ENCODE peak calls at places on chromosomes 5 and 9, in eight cellular contexts. A is activated CD8-positive, alpha-beta memory T cell treated with anti-CD3 and anti-CD28 coated beads, Interleukin-2, amount 50 U/mL, for 4 hours; Z is left ventricle myocardium superior; H is LoVo; R is HEK293T; L is hepatic stellate cell; J is NCI-H1092; M is cardiac fibroblast. B is an unnamed sample.

GRCh38 chr9:77714077-77714549 is 66.0 kb upstream of the GNA14 start:
- DNase-seq in A (no peak), Z (no peak), H (no peak), R (no peak), L (no peak), J (no peak), M (peak), B (no peak)

GRCh38 chr9:110156902-110157301 is 51.1 kb downstream of the C9orf152 start:
- DNase-seq in A (no peak), Z (no peak), H (no peak), R (no peak), L (no peak), J (no peak), M (peak), B (no peak)

GRCh38 chr5:127892467-127893207 is 189.4 kb downstream of the CCDC192 start:
- DNase-seq in A (no peak), Z (no peak), H (peak), R (no peak), L (no peak), J (no peak), M (peak), B (peak)

GRCh38 chr9:89999176-89999533 is 394.3 kb downstream of the GADD45G start:
- DNase-seq in A (no peak), Z (peak), H (peak), R (no peak), L (no peak), J (no peak), M (no peak), B (no peak)

GRCh38 chr9:20593551-20593950 is 28.7 kb downstream of the MLLT3 start:
- DNase-seq in A (no peak), Z (no peak), H (no peak), R (no peak), L (no peak), J (no peak), M (peak), B (no peak)

GRCh38 chr9:72041775-72042194 is 18.6 kb downstream of the C9orf57 start:
- DNase-seq in A (no peak), Z (peak), H (peak), R (no peak), L (no peak), J (no peak), M (peak), B (peak)

GRCh38 chr5:156037151-156037909 is 289.6 kb upstream of the SGCD start:
- DNase-seq in A (no peak), Z (no peak), H (no peak), R (no peak), L (no peak), J (no peak), M (no peak), B (no peak)

GRCh38 chr9:10232352-10232930 is 380.4 kb downstream of the PTPRD start:
- DNase-seq in A (no peak), Z (no peak), H (no peak), R (no peak), L (no peak), J (no peak), M (peak), B (no peak)

GRCh38 chr9:69204869-69205268 is 30.8 kb downstream of the TJP2 start:
- DNase-seq in A (no peak), Z (no peak), H (no peak), R (no peak), L (no peak), J (no peak), M (peak), B (no peak)

GRCh38 chr5:3394046-3394597 is 201.5 kb upstream of the IRX1 start:
- DNase-seq in A (no peak), Z (no peak), H (no peak), R (no peak), L (no peak), J (peak), M (no peak), B (no peak)

GRCh38 chr5:150565868-150566267 is 57.9 kb downstream of the NDST1 start:
- DNase-seq in A (no peak), Z (no peak), H (no peak), R (no peak), L (no peak), J (no peak), M (no peak), B (no peak)

GRCh38 chr5:151005975-151006576 is 14.3 kb upstream of the GPX3 start:
- DNase-seq in A (no peak), Z (peak), H (peak), R (no peak), L (peak), J (no peak), M (peak), B (no peak)

GRCh38 chr5:56685503-56686217 is 129.7 kb upstream of the MAP3K1 start:
- DNase-seq in A (no peak), Z (no peak), H (no peak), R (no peak), L (no peak), J (no peak), M (no peak), B (no peak)

GRCh38 chr9:15349892-15350761 is 43.1 kb upstream of the TTC39B start:
- DNase-seq in A (peak), Z (no peak), H (peak), R (no peak), L (no peak), J (peak), M (peak), B (no peak)

GRCh38 chr5:115423541-115423940 is 121.0 kb downstream of the FEM1C start:
- DNase-seq in A (no peak), Z (peak), H (peak), R (no peak), L (no peak), J (no peak), M (peak), B (no peak)

GRCh38 chr9:91193658-91194391 is 167.9 kb downstream of the AUH start:
- DNase-seq in A (peak), Z (peak), H (peak), R (peak), L (peak), J (peak), M (peak), B (peak)

GRCh38 chr5:158234323-158235158 is 375.6 kb upstream of the CLINT1 start:
- DNase-seq in A (no peak), Z (no peak), H (no peak), R (no peak), L (no peak), J (no peak), M (no peak), B (no peak)

GRCh38 chr5:98314262-98314661 is 459.2 kb upstream of the RGMB start:
- DNase-seq in A (no peak), Z (no peak), H (no peak), R (no peak), L (no peak), J (no peak), M (peak), B (no peak)

GRCh38 chr5:74179701-74180100 is 460.8 kb downstream of the ENC1 start:
- DNase-seq in A (no peak), Z (no peak), H (no peak), R (no peak), L (no peak), J (no peak), M (no peak), B (no peak)

GRCh38 chr5:68894673-68895072 is 199.1 kb upstream of the SLC30A5 start:
- DNase-seq in A (no peak), Z (no peak), H (no peak), R (no peak), L (no peak), J (no peak), M (no peak), B (no peak)

GRCh38 chr5:55173696-55174101 is 722 bp upstream of the CDC20B start:
- DNase-seq in A (no peak), Z (no peak), H (no peak), R (no peak), L (no peak), J (no peak), M (no peak), B (no peak)

GRCh38 chr9:115997923-115998322 is 155.7 kb upstream of the PAPPA start:
- DNase-seq in A (no peak), Z (no peak), H (no peak), R (no peak), L (no peak), J (no peak), M (peak), B (no peak)

GRCh38 chr5:110785356-110785755 is 46.5 kb downstream of the SLC25A46 start:
- DNase-seq in A (no peak), Z (no peak), H (no peak), R (no peak), L (no peak), J (no peak), M (peak), B (no peak)

GRCh38 chr9:105500108-105500766 is 52.4 kb downstream of the FSD1L start:
- DNase-seq in A (no peak), Z (no peak), H (no peak), R (no peak), L (no peak), J (no peak), M (peak), B (no peak)

GRCh38 chr9:104856413-104856941 is 71.5 kb downstream of the ABCA1 start:
- DNase-seq in A (no peak), Z (no peak), H (no peak), R (no peak), L (no peak), J (peak), M (no peak), B (peak)

GRCh38 chr5:11985993-11986392 is 81.7 kb upstream of the CTNND2 start:
- DNase-seq in A (no peak), Z (no peak), H (no peak), R (no peak), L (no peak), J (no peak), M (no peak), B (no peak)

GRCh38 chr5:80189701-80190100 is 66.1 kb downstream of the SERINC5 start:
- DNase-seq in A (no peak), Z (no peak), H (no peak), R (no peak), L (no peak), J (no peak), M (no peak), B (no peak)

GRCh38 chr9:93492327-93492726 is 38.9 kb upstream of the FAM120AOS start:
- DNase-seq in A (no peak), Z (no peak), H (no peak), R (no peak), L (no peak), J (no peak), M (no peak), B (no peak)

GRCh38 chr5:3595102-3595961 is at the start of gene IRX1:
- DNase-seq in A (no peak), Z (no peak), H (no peak), R (no peak), L (no peak), J (peak), M (peak), B (no peak)

GRCh38 chr9:97830884-97831829 is 21.9 kb upstream of the FOXE1 start:
- DNase-seq in A (no peak), Z (no peak), H (no peak), R (no peak), L (no peak), J (no peak), M (peak), B (no peak)

GRCh38 chr9:3409453-3409852 is 116.3 kb downstream of the RFX3 start:
- DNase-seq in A (no peak), Z (no peak), H (no peak), R (no peak), L (no peak), J (no peak), M (no peak), B (no peak)

GRCh38 chr9:69421908-69422801 is 97.1 kb downstream of the ENTREP1 start:
- DNase-seq in A (peak), Z (peak), H (peak), R (peak), L (peak), J (peak), M (peak), B (peak)